ENCODE peak calls at places on chromosomes 7 and 10, in ten cellular contexts. One of them, this sample, is unnamed.

GRCh38 chr7:124791876-124792446 is 26.4 kb upstream of the GPR37 start:
- DNase-seq in neuronal stem cell: no peak
- DNase-seq in aorta: no peak
- DNase-seq in AG04450: no peak
- DNase-seq in GM23248: no peak
- DNase-seq in mammary epithelial cell: no peak
- DNase-seq in cardiac muscle cell: no peak
- DNase-seq in Peyer's patch: no peak
- DNase-seq in dorsolateral prefrontal cortex: no peak
- DNase-seq in SJSA1: no peak
- DNase-seq in this sample: no peak

GRCh38 chr7:29156798-29157461 is 10.6 kb upstream of the CPVL start:
- DNase-seq in GM23248: no peak
- DNase-seq in dorsolateral prefrontal cortex: no peak
- DNase-seq in mammary epithelial cell: no peak
- DNase-seq in aorta: no peak
- DNase-seq in Peyer's patch: no peak
- DNase-seq in cardiac muscle cell: no peak
- DNase-seq in AG04450: no peak
- DNase-seq in neuronal stem cell: no peak
- DNase-seq in SJSA1: no peak
- DNase-seq in this sample: peak

GRCh38 chr10:70492786-70493659 is 14.5 kb downstream of the PALD1 start:
- DNase-seq in neuronal stem cell: no peak
- DNase-seq in dorsolateral prefrontal cortex: no peak
- DNase-seq in Peyer's patch: no peak
- DNase-seq in cardiac muscle cell: no peak
- DNase-seq in SJSA1: no peak
- DNase-seq in aorta: peak
- DNase-seq in GM23248: peak
- DNase-seq in AG04450: no peak
- DNase-seq in mammary epithelial cell: peak
- DNase-seq in this sample: no peak

GRCh38 chr7:41491752-41492405 is 211.0 kb downstream of the INHBA start:
- DNase-seq in aorta: no peak
- DNase-seq in GM23248: no peak
- DNase-seq in dorsolateral prefrontal cortex: no peak
- DNase-seq in AG04450: no peak
- DNase-seq in mammary epithelial cell: no peak
- DNase-seq in cardiac muscle cell: peak
- DNase-seq in SJSA1: no peak
- DNase-seq in neuronal stem cell: no peak
- DNase-seq in Peyer's patch: no peak
- DNase-seq in this sample: no peak

GRCh38 chr7:130884437-130885417 is 150.7 kb upstream of the KLF14 start:
- DNase-seq in aorta: no peak
- DNase-seq in SJSA1: no peak
- DNase-seq in Peyer's patch: no peak
- DNase-seq in GM23248: peak
- DNase-seq in neuronal stem cell: no peak
- DNase-seq in dorsolateral prefrontal cortex: no peak
- DNase-seq in cardiac muscle cell: peak
- DNase-seq in mammary epithelial cell: peak
- DNase-seq in AG04450: no peak
- DNase-seq in this sample: peak

GRCh38 chr7:49119706-49120105 is 195.4 kb downstream of the CDC14C start:
- DNase-seq in GM23248: no peak
- DNase-seq in neuronal stem cell: no peak
- DNase-seq in dorsolateral prefrontal cortex: no peak
- DNase-seq in aorta: no peak
- DNase-seq in mammary epithelial cell: no peak
- DNase-seq in AG04450: no peak
- DNase-seq in Peyer's patch: no peak
- DNase-seq in SJSA1: no peak
- DNase-seq in cardiac muscle cell: no peak
- DNase-seq in this sample: no peak

GRCh38 chr7:68148440-68148839 is 1151.8 kb downstream of the TYW1 start:
- DNase-seq in cardiac muscle cell: no peak
- DNase-seq in dorsolateral prefrontal cortex: no peak
- DNase-seq in aorta: no peak
- DNase-seq in neuronal stem cell: no peak
- DNase-seq in SJSA1: no peak
- DNase-seq in AG04450: no peak
- DNase-seq in GM23248: no peak
- DNase-seq in Peyer's patch: no peak
- DNase-seq in mammary epithelial cell: no peak
- DNase-seq in this sample: no peak

GRCh38 chr10:77431980-77432379 is 205.6 kb downstream of the KCNMA1 start:
- DNase-seq in cardiac muscle cell: no peak
- DNase-seq in SJSA1: no peak
- DNase-seq in aorta: no peak
- DNase-seq in GM23248: no peak
- DNase-seq in mammary epithelial cell: no peak
- DNase-seq in AG04450: no peak
- DNase-seq in neuronal stem cell: no peak
- DNase-seq in dorsolateral prefrontal cortex: no peak
- DNase-seq in Peyer's patch: no peak
- DNase-seq in this sample: no peak

GRCh38 chr10:21873198-21873597 is 130.3 kb downstream of the DNAJC1 start:
- DNase-seq in dorsolateral prefrontal cortex: no peak
- DNase-seq in aorta: no peak
- DNase-seq in neuronal stem cell: no peak
- DNase-seq in SJSA1: no peak
- DNase-seq in AG04450: no peak
- DNase-seq in mammary epithelial cell: no peak
- DNase-seq in GM23248: no peak
- DNase-seq in Peyer's patch: no peak
- DNase-seq in cardiac muscle cell: no peak
- DNase-seq in this sample: no peak

GRCh38 chr10:42940487-42941157 is 136.2 kb upstream of the RET start:
- DNase-seq in neuronal stem cell: no peak
- DNase-seq in cardiac muscle cell: no peak
- DNase-seq in AG04450: no peak
- DNase-seq in dorsolateral prefrontal cortex: no peak
- DNase-seq in Peyer's patch: no peak
- DNase-seq in SJSA1: peak
- DNase-seq in aorta: no peak
- DNase-seq in GM23248: no peak
- DNase-seq in mammary epithelial cell: no peak
- DNase-seq in this sample: no peak

GRCh38 chr7:3157541-3158287 is 114.0 kb upstream of the CARD11 start:
- DNase-seq in mammary epithelial cell: no peak
- DNase-seq in Peyer's patch: no peak
- DNase-seq in dorsolateral prefrontal cortex: no peak
- DNase-seq in cardiac muscle cell: peak
- DNase-seq in GM23248: peak
- DNase-seq in SJSA1: no peak
- DNase-seq in aorta: peak
- DNase-seq in AG04450: no peak
- DNase-seq in neuronal stem cell: no peak
- DNase-seq in this sample: no peak

GRCh38 chr7:22732556-22733126 is 5.6 kb downstream of the IL6 start:
- DNase-seq in GM23248: peak
- DNase-seq in cardiac muscle cell: peak
- DNase-seq in Peyer's patch: no peak
- DNase-seq in aorta: no peak
- DNase-seq in AG04450: no peak
- DNase-seq in neuronal stem cell: no peak
- DNase-seq in mammary epithelial cell: peak
- DNase-seq in SJSA1: no peak
- DNase-seq in dorsolateral prefrontal cortex: no peak
- DNase-seq in this sample: no peak

GRCh38 chr10:126931548-126931947 is 26.3 kb downstream of the DOCK1 start:
- DNase-seq in cardiac muscle cell: no peak
- DNase-seq in Peyer's patch: no peak
- DNase-seq in dorsolateral prefrontal cortex: no peak
- DNase-seq in neuronal stem cell: no peak
- DNase-seq in aorta: no peak
- DNase-seq in mammary epithelial cell: no peak
- DNase-seq in SJSA1: no peak
- DNase-seq in AG04450: no peak
- DNase-seq in GM23248: no peak
- DNase-seq in this sample: no peak
- H3K27ac ChIP-seq in cardiac muscle cell: no peak
- H3K27ac ChIP-seq in Peyer's patch: peak
- H3K27ac ChIP-seq in dorsolateral prefrontal cortex: peak
- H3K27ac ChIP-seq in neuronal stem cell: no peak
- H3K27ac ChIP-seq in aorta: no peak
- H3K27ac ChIP-seq in mammary epithelial cell: no peak
- H3K27ac ChIP-seq in SJSA1: no peak
- H3K27ac ChIP-seq in AG04450: no peak
- H3K27ac ChIP-seq in GM23248: no peak
- H3K27ac ChIP-seq in this sample: no peak

GRCh38 chr10:72068901-72069446 is 19.4 kb downstream of the SPOCK2 start:
- DNase-seq in aorta: no peak
- DNase-seq in mammary epithelial cell: no peak
- DNase-seq in AG04450: no peak
- DNase-seq in cardiac muscle cell: no peak
- DNase-seq in Peyer's patch: no peak
- DNase-seq in neuronal stem cell: no peak
- DNase-seq in GM23248: no peak
- DNase-seq in SJSA1: no peak
- DNase-seq in dorsolateral prefrontal cortex: no peak
- DNase-seq in this sample: no peak

GRCh38 chr10:72072046-72072445 is 16.3 kb downstream of the SPOCK2 start:
- DNase-seq in AG04450: no peak
- DNase-seq in aorta: no peak
- DNase-seq in dorsolateral prefrontal cortex: no peak
- DNase-seq in SJSA1: no peak
- DNase-seq in Peyer's patch: no peak
- DNase-seq in neuronal stem cell: no peak
- DNase-seq in GM23248: no peak
- DNase-seq in mammary epithelial cell: no peak
- DNase-seq in cardiac muscle cell: no peak
- DNase-seq in this sample: no peak

GRCh38 chr10:72068126-72068765 is 20.1 kb downstream of the SPOCK2 start:
- DNase-seq in neuronal stem cell: no peak
- DNase-seq in SJSA1: no peak
- DNase-seq in mammary epithelial cell: no peak
- DNase-seq in GM23248: no peak
- DNase-seq in aorta: no peak
- DNase-seq in AG04450: no peak
- DNase-seq in cardiac muscle cell: no peak
- DNase-seq in dorsolateral prefrontal cortex: no peak
- DNase-seq in Peyer's patch: no peak
- DNase-seq in this sample: no peak

GRCh38 chr10:72067463-72068125 is 20.8 kb downstream of the SPOCK2 start:
- DNase-seq in Peyer's patch: no peak
- DNase-seq in mammary epithelial cell: no peak
- DNase-seq in SJSA1: no peak
- DNase-seq in cardiac muscle cell: no peak
- DNase-seq in dorsolateral prefrontal cortex: no peak
- DNase-seq in GM23248: no peak
- DNase-seq in aorta: no peak
- DNase-seq in AG04450: no peak
- DNase-seq in neuronal stem cell: no peak
- DNase-seq in this sample: no peak

DNA sequence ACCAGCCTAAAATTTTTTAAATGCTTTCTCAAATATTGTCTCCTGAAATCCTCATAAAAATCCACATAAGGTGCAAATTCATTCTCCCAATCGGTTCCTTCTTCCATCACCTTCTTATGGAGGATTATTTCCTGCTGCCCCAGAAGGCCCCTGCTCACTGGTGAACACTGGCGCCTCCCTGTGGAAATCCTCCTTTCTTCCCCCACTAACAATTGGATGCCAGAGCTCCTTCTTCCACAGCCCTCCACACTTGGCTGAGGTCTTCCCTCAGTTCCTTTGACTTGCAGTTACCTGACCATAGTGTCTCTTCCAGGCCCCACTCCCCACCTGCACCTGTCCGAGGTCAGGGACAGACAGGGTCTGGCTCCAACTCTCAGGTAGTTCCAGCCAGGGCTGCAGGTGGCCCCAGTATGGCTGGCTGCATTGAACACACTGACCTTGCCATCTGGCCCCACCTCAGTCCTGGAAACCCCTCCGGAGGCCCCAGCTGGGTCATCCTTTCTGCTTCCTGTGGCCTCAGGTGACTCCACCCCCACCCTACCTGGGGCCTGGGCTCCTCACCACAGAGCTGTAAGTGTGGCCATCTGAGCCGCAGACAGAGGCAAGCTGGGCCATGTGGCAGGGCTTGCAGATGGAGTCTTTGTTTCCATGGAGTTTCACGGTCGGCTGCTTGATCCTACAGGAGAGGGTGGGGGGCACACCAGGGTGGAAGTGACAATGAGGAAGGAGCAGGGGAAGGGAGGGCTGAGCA is 18.4 kb downstream of the SPOCK2 start:
- DNase-seq in cardiac muscle cell: no peak
- DNase-seq in dorsolateral prefrontal cortex: no peak
- DNase-seq in SJSA1: no peak
- DNase-seq in neuronal stem cell: no peak
- DNase-seq in aorta: peak
- DNase-seq in mammary epithelial cell: no peak
- DNase-seq in AG04450: no peak
- DNase-seq in GM23248: peak
- DNase-seq in Peyer's patch: no peak
- DNase-seq in this sample: no peak
- H3K27ac ChIP-seq in cardiac muscle cell: no peak
- H3K27ac ChIP-seq in dorsolateral prefrontal cortex: no peak
- H3K27ac ChIP-seq in SJSA1: no peak
- H3K27ac ChIP-seq in neuronal stem cell: no peak
- H3K27ac ChIP-seq in aorta: no peak
- H3K27ac ChIP-seq in mammary epithelial cell: no peak
- H3K27ac ChIP-seq in AG04450: no peak
- H3K27ac ChIP-seq in GM23248: no peak
- H3K27ac ChIP-seq in Peyer's patch: no peak
- H3K27ac ChIP-seq in this sample: no peak

GRCh38 chr10:97784200-97784811 is 12.5 kb upstream of the SFRP5 start:
- DNase-seq in SJSA1: no peak
- DNase-seq in mammary epithelial cell: no peak
- DNase-seq in Peyer's patch: no peak
- DNase-seq in dorsolateral prefrontal cortex: no peak
- DNase-seq in neuronal stem cell: no peak
- DNase-seq in AG04450: no peak
- DNase-seq in aorta: no peak
- DNase-seq in cardiac muscle cell: no peak
- DNase-seq in GM23248: no peak
- DNase-seq in this sample: no peak
- H3K27ac ChIP-seq in SJSA1: no peak
- H3K27ac ChIP-seq in mammary epithelial cell: no peak
- H3K27ac ChIP-seq in Peyer's patch: no peak
- H3K27ac ChIP-seq in dorsolateral prefrontal cortex: no peak
- H3K27ac ChIP-seq in neuronal stem cell: no peak
- H3K27ac ChIP-seq in AG04450: no peak
- H3K27ac ChIP-seq in aorta: no peak
- H3K27ac ChIP-seq in cardiac muscle cell: no peak
- H3K27ac ChIP-seq in GM23248: no peak
- H3K27ac ChIP-seq in this sample: no peak

DNA sequence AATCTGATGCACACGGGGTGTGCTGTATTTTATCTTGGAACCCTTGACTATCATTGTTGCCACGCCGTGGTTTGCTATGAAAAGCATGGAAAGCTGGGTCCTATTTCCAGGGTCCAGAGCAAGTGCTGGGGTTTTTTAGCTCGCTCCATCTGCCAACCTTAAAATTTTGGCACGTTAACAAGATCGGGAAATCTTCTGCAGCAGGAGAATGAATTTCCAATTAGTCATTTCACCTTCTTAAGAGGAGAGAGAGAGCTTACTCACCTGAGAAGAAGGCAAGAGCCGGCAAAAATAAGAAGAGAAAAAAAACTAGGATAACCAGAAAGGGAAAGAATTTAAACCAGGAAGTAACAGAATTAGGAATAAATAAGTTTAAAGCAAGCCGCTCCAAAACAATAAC is 223.6 kb upstream of the CELF2 start:
- DNase-seq in Peyer's patch: no peak
- DNase-seq in cardiac muscle cell: no peak
- DNase-seq in aorta: no peak
- DNase-seq in AG04450: no peak
- DNase-seq in SJSA1: no peak
- DNase-seq in mammary epithelial cell: peak
- DNase-seq in dorsolateral prefrontal cortex: peak
- DNase-seq in GM23248: no peak
- DNase-seq in neuronal stem cell: no peak
- DNase-seq in this sample: no peak
- H3K27ac ChIP-seq in Peyer's patch: no peak
- H3K27ac ChIP-seq in cardiac muscle cell: no peak
- H3K27ac ChIP-seq in aorta: no peak
- H3K27ac ChIP-seq in AG04450: no peak
- H3K27ac ChIP-seq in SJSA1: peak
- H3K27ac ChIP-seq in mammary epithelial cell: peak
- H3K27ac ChIP-seq in dorsolateral prefrontal cortex: no peak
- H3K27ac ChIP-seq in GM23248: no peak
- H3K27ac ChIP-seq in neuronal stem cell: no peak
- H3K27ac ChIP-seq in this sample: no peak